ENCODE peak calls at places on chromosome 3, in five cellular contexts. E is lung, M is psoas muscle, V is fibroblast of pulmonary artery, J is NB4. Y is an unnamed sample.

GRCh38 chr3:152287898-152288576 is 19.3 kb downstream of the MBNL1 start:
- DNase-seq in E (no peak), M (no peak), V (no peak), J (no peak), Y (no peak)

GRCh38 chr3:12455740-12456139 is 28.5 kb upstream of the TSEN2 start:
- DNase-seq in E (no peak), M (no peak), V (no peak), J (no peak), Y (no peak)

GRCh38 chr3:115279939-115280338 is 132.9 kb upstream of the ZBTB20 start:
- DNase-seq in E (no peak), M (no peak), V (peak), J (no peak), Y (peak)

GRCh38 chr3:144818973-144819372 is 847.4 kb downstream of the DIPK2A start:
- DNase-seq in E (no peak), M (no peak), V (no peak), J (no peak), Y (no peak)

GRCh38 chr3:183548262-183548769 is 7.2 kb downstream of the KLHL6 start:
- DNase-seq in E (no peak), M (no peak), V (peak), J (no peak), Y (peak)

GRCh38 chr3:188187055-188187454 is 33.1 kb downstream of the LPP start:
- DNase-seq in E (no peak), M (no peak), V (no peak), J (peak), Y (no peak)

GRCh38 chr3:135450985-135451384 is 514.5 kb upstream of the PPP2R3A start:
- DNase-seq in E (no peak), M (no peak), V (no peak), J (peak), Y (no peak)

GRCh38 chr3:44554626-44555592 is at the start of gene ZKSCAN7:
- DNase-seq in E (peak), M (peak), V (peak), J (no peak), Y (peak)

GRCh38 chr3:156817931-156818765 is 8.0 kb upstream of the LEKR1 start:
- DNase-seq in E (no peak), M (no peak), V (no peak), J (no peak), Y (no peak)

GRCh38 chr3:126110431-126111125 is 26.7 kb upstream of the SLC41A3 start:
- DNase-seq in E (no peak), M (no peak), V (no peak), J (no peak), Y (no peak)

GRCh38 chr3:138397983-138398382 is 36.4 kb upstream of the ESYT3 start:
- DNase-seq in E (no peak), M (no peak), V (peak), J (no peak), Y (peak)

GRCh38 chr3:139686206-139686605 is 8.4 kb upstream of the NMNAT3 start:
- DNase-seq in E (no peak), M (no peak), V (no peak), J (no peak), Y (no peak)

GRCh38 chr3:133058243-133058642 is 20.1 kb downstream of the TMEM108 start:
- DNase-seq in E (no peak), M (no peak), V (no peak), J (no peak), Y (no peak)

GRCh38 chr3:146469206-146470017 is at the start of gene PLSCR2:
- DNase-seq in E (peak), M (peak), V (no peak), J (no peak), Y (peak)

GRCh38 chr3:168581718-168582332 is 486.1 kb upstream of the GOLIM4 start:
- DNase-seq in E (no peak), M (no peak), V (no peak), J (no peak), Y (no peak)

GRCh38 chr3:143952569-143953069 is 19.0 kb upstream of the DIPK2A start:
- DNase-seq in E (no peak), M (no peak), V (no peak), J (no peak), Y (no peak)

GRCh38 chr3:194675081-194675640 is 3.2 kb upstream of the LSG1 start:
- DNase-seq in E (no peak), M (no peak), V (peak), J (no peak), Y (no peak)

GRCh38 chr3:108437439-108437838 is 73.0 kb downstream of the MYH15 start:
- DNase-seq in E (peak), M (no peak), V (no peak), J (no peak), Y (no peak)

GRCh38 chr3:148021400-148021799 is 612.2 kb downstream of the ZIC1 start:
- DNase-seq in E (no peak), M (no peak), V (no peak), J (no peak), Y (no peak)

GRCh38 chr3:15206662-15207576 is 873 bp downstream of the CAPN7 start:
- DNase-seq in E (peak), M (peak), V (peak), J (peak), Y (peak)

GRCh38 chr3:20400281-20400680 is 214.3 kb upstream of the SGO1 start:
- DNase-seq in E (no peak), M (no peak), V (no peak), J (no peak), Y (no peak)

GRCh38 chr3:28915711-28916481 is 365.0 kb upstream of the RBMS3 start:
- DNase-seq in E (no peak), M (no peak), V (peak), J (peak), Y (peak)

GRCh38 chr3:188262913-188263683 is 109.1 kb downstream of the LPP start:
- DNase-seq in E (no peak), M (peak), V (peak), J (no peak), Y (peak)

GRCh38 chr3:195738274-195739044 is 17.7 kb downstream of the MUC20 start:
- DNase-seq in E (no peak), M (no peak), V (no peak), J (no peak), Y (no peak)

GRCh38 chr3:100254168-100254777 is 6.5 kb upstream of the TBC1D23 start:
- DNase-seq in E (peak), M (no peak), V (peak), J (peak), Y (peak)

GRCh38 chr3:18389108-18389733 is 35.9 kb downstream of the SATB1 start:
- DNase-seq in E (no peak), M (no peak), V (peak), J (peak), Y (peak)

GRCh38 chr3:31653464-31653863 is 120.7 kb downstream of the STT3B start:
- DNase-seq in E (no peak), M (no peak), V (no peak), J (no peak), Y (no peak)

GRCh38 chr3:61796088-61796680 is 234.8 kb downstream of the PTPRG start:
- DNase-seq in E (no peak), M (no peak), V (no peak), J (no peak), Y (no peak)

GRCh38 chr3:183762304-183762703 is 63.1 kb downstream of the MAP6D1 start:
- DNase-seq in E (no peak), M (no peak), V (no peak), J (no peak), Y (no peak)

GRCh38 chr3:68088216-68088615 is 433.8 kb upstream of the SUCLG2 start:
- DNase-seq in E (no peak), M (no peak), V (no peak), J (no peak), Y (no peak)

GRCh38 chr3:36373084-36373483 is 7.2 kb upstream of the STAC start:
- DNase-seq in E (no peak), M (no peak), V (peak), J (no peak), Y (peak)

GRCh38 chr3:8756671-8757070 is 12.7 kb downstream of the OXTR start:
- DNase-seq in E (no peak), M (no peak), V (no peak), J (no peak), Y (no peak)

GRCh38 chr3:8752832-8753231 is 16.6 kb downstream of the OXTR start:
- DNase-seq in E (no peak), M (no peak), V (no peak), J (no peak), Y (no peak)

GRCh38 chr3:8755097-8755496 is 14.3 kb downstream of the OXTR start:
- DNase-seq in E (no peak), M (no peak), V (no peak), J (no peak), Y (no peak)

GRCh38 chr3:8757551-8758518 is 11.6 kb downstream of the OXTR start:
- DNase-seq in E (no peak), M (peak), V (no peak), J (no peak), Y (peak)

DNA sequence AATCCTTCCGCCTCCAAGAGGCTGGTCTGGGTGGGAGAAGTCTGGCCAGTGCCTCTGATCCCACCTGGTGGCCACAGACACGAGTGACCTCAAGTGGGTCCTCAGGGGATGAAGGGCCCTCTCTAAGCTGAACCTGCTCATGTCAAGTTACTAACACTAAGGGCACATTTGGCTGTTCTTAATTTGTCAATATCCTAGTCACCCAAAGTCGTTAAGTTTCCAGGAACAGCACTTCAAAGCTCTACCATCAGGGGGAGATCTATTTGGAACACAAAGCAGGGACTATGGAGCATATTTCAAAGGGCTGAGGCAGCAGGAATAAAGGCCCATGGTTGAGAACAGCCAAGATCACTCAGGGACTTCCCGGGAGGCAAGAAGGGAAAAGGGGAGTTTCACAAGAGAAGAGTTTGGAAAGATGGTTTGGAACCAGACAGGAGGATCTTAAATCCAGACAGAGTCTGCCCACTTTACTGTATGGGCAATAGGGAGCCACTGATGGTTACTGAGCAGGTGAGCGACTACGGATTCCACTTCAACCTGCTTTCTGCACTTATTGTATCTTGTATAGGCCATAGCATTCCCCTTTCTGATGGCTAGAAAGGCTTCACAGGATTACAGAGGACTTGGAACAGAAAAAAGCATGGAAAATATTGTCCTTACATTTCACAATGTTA is 13.7 kb downstream of the OXTR start:
- DNase-seq in E (no peak), M (no peak), V (no peak), J (peak), Y (peak)
- H3K4me3 ChIP-seq in E (no peak), M (no peak), V (no peak), J (no peak), Y (no peak)

GRCh38 chr3:8709801-8710524 is 23.6 kb upstream of the CAV3 start:
- DNase-seq in E (no peak), M (no peak), V (no peak), J (no peak), Y (no peak)

GRCh38 chr3:8712871-8713360 is 20.7 kb upstream of the CAV3 start:
- DNase-seq in E (no peak), M (no peak), V (no peak), J (no peak), Y (no peak)

GRCh38 chr3:8712045-8712870 is 21.3 kb upstream of the CAV3 start:
- DNase-seq in E (no peak), M (no peak), V (no peak), J (peak), Y (peak)

GRCh38 chr3:8709287-8709686 is 24.3 kb upstream of the CAV3 start:
- DNase-seq in E (no peak), M (no peak), V (no peak), J (no peak), Y (no peak)

GRCh38 chr3:8713901-8714759 is 19.5 kb upstream of the CAV3 start:
- DNase-seq in E (no peak), M (no peak), V (peak), J (no peak), Y (peak)
- TF ChIP-seq CTCF in E (no peak), M (no peak), V (peak), J (peak), Y (peak)

DNA sequence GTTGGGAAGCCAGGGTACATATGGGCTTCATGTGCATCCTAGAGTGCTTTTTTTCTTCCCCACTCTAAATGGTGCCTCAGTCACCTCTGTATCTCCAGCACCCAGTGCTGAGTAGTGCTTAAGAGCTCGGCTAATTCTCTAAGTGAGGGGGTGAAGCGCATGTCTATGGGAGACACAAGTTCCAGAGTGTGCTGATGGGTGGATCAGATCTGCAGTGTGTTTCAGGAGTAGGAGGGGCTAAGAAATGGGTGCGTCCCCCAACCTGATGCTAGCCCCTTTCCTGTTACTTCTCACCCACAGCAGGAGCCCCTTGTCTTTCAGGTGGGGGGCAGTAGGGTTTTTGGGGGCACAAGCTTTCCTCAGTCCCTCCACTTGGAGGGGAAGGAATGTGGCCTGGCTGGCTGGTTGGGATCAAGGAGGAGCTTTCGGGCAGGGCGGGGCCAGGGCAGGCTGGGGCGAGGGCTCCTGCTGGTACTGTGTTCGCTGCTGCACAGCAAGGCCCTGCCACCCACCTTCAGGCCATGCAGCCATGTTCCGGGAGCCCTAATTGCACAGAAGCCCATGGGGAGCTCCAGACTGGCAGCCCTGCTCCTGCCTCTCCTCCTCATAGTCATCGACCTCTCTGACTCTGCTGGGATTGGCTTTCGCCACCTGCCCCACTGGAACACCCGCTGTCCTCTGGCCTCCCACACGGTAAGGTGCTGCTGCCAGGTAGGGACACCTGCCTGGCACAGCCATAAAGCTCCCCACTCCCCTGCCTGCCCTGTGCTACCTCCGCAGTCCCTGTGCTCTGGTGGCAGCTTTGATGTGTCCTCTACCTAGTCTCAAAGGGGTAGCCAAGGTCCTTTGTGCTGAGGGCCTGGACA is at the start of gene IL17RE:
- DNase-seq in E (peak), M (no peak), V (no peak), J (peak), Y (peak)
- H3K4me3 ChIP-seq in E (peak), M (peak), V (no peak), J (peak), Y (peak)

GRCh38 chr3:124928333-124929202 is 6.0 kb downstream of the MUC13 start:
- DNase-seq in E (peak), M (peak), V (peak), J (peak), Y (peak)
- TF ChIP-seq CTCF in E (peak), M (peak), V (peak), J (peak), Y (peak)

DNA sequence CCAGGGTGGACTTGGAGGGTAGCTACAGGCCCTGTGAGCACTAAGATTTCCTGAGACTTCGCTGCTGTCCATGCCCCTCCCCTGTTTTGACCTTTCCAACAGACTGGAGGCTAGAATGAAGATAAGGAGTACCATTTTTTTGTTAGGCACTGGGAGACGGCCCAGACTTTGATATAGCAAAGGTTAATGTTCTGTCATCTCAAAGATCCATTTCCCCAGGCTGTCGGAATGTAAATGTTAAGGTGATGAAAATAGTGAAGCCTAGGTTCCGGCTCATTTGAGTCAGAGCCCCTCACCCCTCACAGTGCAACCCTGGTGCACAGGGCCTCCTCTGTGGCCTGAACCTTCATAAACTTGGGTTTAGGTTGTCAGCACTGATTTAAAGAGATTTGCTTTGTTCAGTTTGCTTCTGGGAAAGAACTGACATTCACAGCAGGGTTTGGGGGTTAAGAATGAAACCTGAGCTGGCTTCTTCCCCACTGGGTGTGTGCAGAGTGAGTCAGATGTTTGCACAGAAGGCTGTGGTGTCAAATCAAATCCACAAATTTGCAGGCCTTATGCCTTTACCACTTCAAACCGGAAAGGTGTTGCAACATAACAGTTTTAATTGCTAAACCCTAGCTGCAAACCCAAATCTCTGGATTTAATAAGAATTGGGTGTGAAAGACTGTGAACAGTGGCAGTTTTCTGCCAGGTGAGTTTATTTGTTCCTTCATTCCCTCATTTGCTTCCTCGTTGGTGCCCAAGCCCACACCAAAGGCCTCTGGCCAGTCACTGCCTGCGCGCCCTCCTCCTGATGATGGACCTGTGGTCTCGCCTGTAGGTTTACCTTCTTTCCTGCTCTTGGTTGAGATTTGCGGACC is 20.6 kb upstream of the KCTD6 start:
- DNase-seq in E (peak), M (no peak), V (peak), J (peak), Y (peak)
- H3K4me3 ChIP-seq in E (no peak), M (no peak), V (no peak), J (no peak), Y (no peak)

DNA sequence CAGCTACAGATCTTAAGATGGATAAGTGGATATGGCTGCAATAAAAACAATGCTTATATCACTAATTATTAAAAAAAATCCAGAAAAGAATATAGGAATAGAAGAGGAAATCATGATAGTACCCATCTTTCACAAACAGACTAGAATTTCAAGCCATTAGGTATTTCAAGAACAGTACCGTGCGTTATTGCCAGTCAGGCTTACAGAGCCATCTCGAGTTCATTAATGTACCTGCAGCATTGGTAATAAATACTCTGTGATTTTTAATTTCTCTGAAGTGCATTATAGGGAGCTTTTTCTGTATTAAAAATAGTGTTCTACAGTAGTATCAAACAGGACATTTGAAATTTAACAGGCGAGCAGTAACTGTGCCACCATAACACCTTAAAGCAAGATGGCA is 35.7 kb downstream of the ST3GAL6 start:
- DNase-seq in E (no peak), M (no peak), V (no peak), J (no peak), Y (no peak)
- TF ChIP-seq CTCF in E (no peak), M (peak), V (no peak), J (no peak), Y (no peak)

DNA sequence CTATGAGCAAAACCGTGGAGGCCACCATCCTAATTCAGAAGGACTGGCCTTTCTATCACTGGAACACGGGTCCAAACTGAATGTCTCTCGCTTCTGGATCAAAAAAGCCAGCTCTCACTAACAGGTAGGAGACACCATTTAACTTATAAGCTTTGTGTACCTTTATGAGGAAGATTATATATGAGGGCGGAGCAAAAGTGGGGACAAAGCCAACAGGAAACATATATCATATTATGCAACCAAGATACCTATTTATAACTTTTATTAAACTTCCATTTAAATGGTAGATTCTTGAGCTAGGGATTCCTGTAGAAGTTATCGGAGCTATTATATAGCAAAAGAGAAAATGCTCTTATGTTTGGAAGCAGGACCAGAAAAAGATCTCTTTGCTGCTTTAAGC is 78.4 kb downstream of the IGF2BP2 start:
- DNase-seq in E (no peak), M (no peak), V (no peak), J (peak), Y (no peak)
- H3K4me3 ChIP-seq in E (no peak), M (no peak), V (no peak), J (no peak), Y (no peak)

DNA sequence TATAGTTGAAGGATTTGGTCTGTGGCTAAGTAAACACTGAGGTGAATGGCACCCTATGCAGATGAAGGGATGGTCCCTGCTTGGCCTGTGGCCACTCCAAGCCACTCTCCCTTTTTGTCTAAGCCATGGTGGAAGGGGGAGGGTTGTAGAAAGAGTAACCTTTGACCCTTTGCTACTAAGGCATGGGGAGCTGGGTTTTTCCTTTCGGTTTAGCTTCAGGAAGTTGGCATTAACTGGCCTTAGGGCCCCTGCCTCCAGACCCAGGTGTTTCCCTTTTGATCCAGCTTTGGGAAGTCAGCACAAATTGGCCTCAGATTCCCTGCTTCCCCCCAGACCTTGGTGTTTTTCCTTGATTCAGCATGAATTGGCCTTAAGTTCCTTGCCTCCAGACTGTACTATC is 49.5 kb downstream of the EFCAB12 start:
- DNase-seq in E (no peak), M (no peak), V (no peak), J (no peak), Y (no peak)
- TF ChIP-seq CTCF in E (no peak), M (no peak), V (no peak), J (no peak), Y (no peak)

GRCh38 chr3:119500265-119500664 is 1.9 kb downstream of the TIMMDC1 start:
- DNase-seq in E (no peak), M (no peak), V (no peak), J (no peak), Y (no peak)
- H3K4me3 ChIP-seq in E (no peak), M (peak), V (peak), J (peak), Y (peak)